ENCODE peak calls at places on chromosome 21, in eight cellular contexts. One of them, this sample, is unnamed.

GRCh38 chr21:26659181-26659580 is 86.1 kb upstream of the CYYR1 start:
- DNase-seq in left cardiac atrium: no peak
- DNase-seq in coronary artery: no peak
- DNase-seq in NCI-H1092: no peak
- DNase-seq in stimulated activated CD4-positive, alpha-beta T cell treated with anti-CD3 and anti-CD28 coated beads, Interleukin-2, amount 100 ng/mL, for 48 hours: no peak
- DNase-seq in endodermal cell: no peak
- DNase-seq in astrocyte of the hippocampus: no peak
- DNase-seq in NB4: peak
- DNase-seq in this sample: no peak

GRCh38 chr21:32525282-32525681 is 60.0 kb downstream of the TCP10L start:
- DNase-seq in left cardiac atrium: no peak
- DNase-seq in coronary artery: no peak
- DNase-seq in NCI-H1092: no peak
- DNase-seq in stimulated activated CD4-positive, alpha-beta T cell treated with anti-CD3 and anti-CD28 coated beads, Interleukin-2, amount 100 ng/mL, for 48 hours: no peak
- DNase-seq in endodermal cell: peak
- DNase-seq in astrocyte of the hippocampus: no peak
- DNase-seq in NB4: no peak
- DNase-seq in this sample: peak

GRCh38 chr21:31874817-31875216 is 2.0 kb downstream of the HUNK start:
- DNase-seq in left cardiac atrium: no peak
- DNase-seq in coronary artery: no peak
- DNase-seq in NCI-H1092: no peak
- DNase-seq in stimulated activated CD4-positive, alpha-beta T cell treated with anti-CD3 and anti-CD28 coated beads, Interleukin-2, amount 100 ng/mL, for 48 hours: no peak
- DNase-seq in endodermal cell: peak
- DNase-seq in astrocyte of the hippocampus: peak
- DNase-seq in NB4: no peak
- DNase-seq in this sample: peak

GRCh38 chr21:14864211-14865021 is 200.4 kb downstream of the NRIP1 start:
- DNase-seq in left cardiac atrium: peak
- DNase-seq in coronary artery: no peak
- DNase-seq in NCI-H1092: peak
- DNase-seq in stimulated activated CD4-positive, alpha-beta T cell treated with anti-CD3 and anti-CD28 coated beads, Interleukin-2, amount 100 ng/mL, for 48 hours: peak
- DNase-seq in endodermal cell: peak
- DNase-seq in astrocyte of the hippocampus: peak
- DNase-seq in NB4: peak
- DNase-seq in this sample: peak

GRCh38 chr21:33230518-33231324 is 983 bp downstream of the IFNAR2 start:
- DNase-seq in left cardiac atrium: peak
- DNase-seq in coronary artery: peak
- DNase-seq in NCI-H1092: peak
- DNase-seq in stimulated activated CD4-positive, alpha-beta T cell treated with anti-CD3 and anti-CD28 coated beads, Interleukin-2, amount 100 ng/mL, for 48 hours: no peak
- DNase-seq in endodermal cell: peak
- DNase-seq in astrocyte of the hippocampus: peak
- DNase-seq in NB4: peak
- DNase-seq in this sample: peak

GRCh38 chr21:33655591-33656221 is 13.4 kb downstream of the ITSN1 start:
- DNase-seq in left cardiac atrium: no peak
- DNase-seq in coronary artery: no peak
- DNase-seq in NCI-H1092: no peak
- DNase-seq in stimulated activated CD4-positive, alpha-beta T cell treated with anti-CD3 and anti-CD28 coated beads, Interleukin-2, amount 100 ng/mL, for 48 hours: no peak
- DNase-seq in endodermal cell: peak
- DNase-seq in astrocyte of the hippocampus: peak
- DNase-seq in NB4: no peak
- DNase-seq in this sample: peak

GRCh38 chr21:28805885-28806284 is 186.8 kb downstream of the LTN1 start:
- DNase-seq in left cardiac atrium: no peak
- DNase-seq in coronary artery: no peak
- DNase-seq in NCI-H1092: no peak
- DNase-seq in stimulated activated CD4-positive, alpha-beta T cell treated with anti-CD3 and anti-CD28 coated beads, Interleukin-2, amount 100 ng/mL, for 48 hours: no peak
- DNase-seq in endodermal cell: no peak
- DNase-seq in astrocyte of the hippocampus: peak
- DNase-seq in NB4: no peak
- DNase-seq in this sample: no peak

GRCh38 chr21:45872902-45873301 is 108.7 kb upstream of the COL6A1 start:
- DNase-seq in left cardiac atrium: peak
- DNase-seq in coronary artery: no peak
- DNase-seq in NCI-H1092: no peak
- DNase-seq in stimulated activated CD4-positive, alpha-beta T cell treated with anti-CD3 and anti-CD28 coated beads, Interleukin-2, amount 100 ng/mL, for 48 hours: no peak
- DNase-seq in endodermal cell: no peak
- DNase-seq in astrocyte of the hippocampus: no peak
- DNase-seq in NB4: no peak
- DNase-seq in this sample: no peak

GRCh38 chr21:36027352-36027751 is 33.0 kb downstream of the SETD4 start:
- DNase-seq in left cardiac atrium: no peak
- DNase-seq in coronary artery: no peak
- DNase-seq in NCI-H1092: no peak
- DNase-seq in stimulated activated CD4-positive, alpha-beta T cell treated with anti-CD3 and anti-CD28 coated beads, Interleukin-2, amount 100 ng/mL, for 48 hours: no peak
- DNase-seq in endodermal cell: no peak
- DNase-seq in astrocyte of the hippocampus: no peak
- DNase-seq in NB4: no peak
- DNase-seq in this sample: no peak

GRCh38 chr21:35838350-35838749 is 222.0 kb downstream of the SETD4 start:
- DNase-seq in left cardiac atrium: no peak
- DNase-seq in coronary artery: no peak
- DNase-seq in NCI-H1092: no peak
- DNase-seq in stimulated activated CD4-positive, alpha-beta T cell treated with anti-CD3 and anti-CD28 coated beads, Interleukin-2, amount 100 ng/mL, for 48 hours: no peak
- DNase-seq in endodermal cell: peak
- DNase-seq in astrocyte of the hippocampus: no peak
- DNase-seq in NB4: no peak
- DNase-seq in this sample: no peak

GRCh38 chr21:42526379-42526727 is 12.7 kb downstream of the SLC37A1 start:
- DNase-seq in left cardiac atrium: no peak
- DNase-seq in coronary artery: peak
- DNase-seq in NCI-H1092: peak
- DNase-seq in stimulated activated CD4-positive, alpha-beta T cell treated with anti-CD3 and anti-CD28 coated beads, Interleukin-2, amount 100 ng/mL, for 48 hours: no peak
- DNase-seq in endodermal cell: peak
- DNase-seq in astrocyte of the hippocampus: no peak
- DNase-seq in NB4: no peak
- DNase-seq in this sample: no peak

GRCh38 chr21:15278279-15278678 is 213.5 kb upstream of the NRIP1 start:
- DNase-seq in left cardiac atrium: no peak
- DNase-seq in coronary artery: no peak
- DNase-seq in NCI-H1092: no peak
- DNase-seq in stimulated activated CD4-positive, alpha-beta T cell treated with anti-CD3 and anti-CD28 coated beads, Interleukin-2, amount 100 ng/mL, for 48 hours: no peak
- DNase-seq in endodermal cell: no peak
- DNase-seq in astrocyte of the hippocampus: no peak
- DNase-seq in NB4: no peak
- DNase-seq in this sample: no peak

GRCh38 chr21:39105836-39106235 is 77.4 kb downstream of the PSMG1 start:
- DNase-seq in left cardiac atrium: no peak
- DNase-seq in coronary artery: peak
- DNase-seq in NCI-H1092: no peak
- DNase-seq in stimulated activated CD4-positive, alpha-beta T cell treated with anti-CD3 and anti-CD28 coated beads, Interleukin-2, amount 100 ng/mL, for 48 hours: no peak
- DNase-seq in endodermal cell: no peak
- DNase-seq in astrocyte of the hippocampus: no peak
- DNase-seq in NB4: no peak
- DNase-seq in this sample: no peak

GRCh38 chr21:41711416-41712023 is 55.3 kb downstream of the RIPK4 start:
- DNase-seq in left cardiac atrium: no peak
- DNase-seq in coronary artery: no peak
- DNase-seq in NCI-H1092: no peak
- DNase-seq in stimulated activated CD4-positive, alpha-beta T cell treated with anti-CD3 and anti-CD28 coated beads, Interleukin-2, amount 100 ng/mL, for 48 hours: no peak
- DNase-seq in endodermal cell: no peak
- DNase-seq in astrocyte of the hippocampus: no peak
- DNase-seq in NB4: no peak
- DNase-seq in this sample: no peak

GRCh38 chr21:17045214-17045835 is 467.5 kb upstream of the CXADR start:
- DNase-seq in left cardiac atrium: no peak
- DNase-seq in coronary artery: no peak
- DNase-seq in NCI-H1092: peak
- DNase-seq in stimulated activated CD4-positive, alpha-beta T cell treated with anti-CD3 and anti-CD28 coated beads, Interleukin-2, amount 100 ng/mL, for 48 hours: no peak
- DNase-seq in endodermal cell: no peak
- DNase-seq in astrocyte of the hippocampus: peak
- DNase-seq in NB4: peak
- DNase-seq in this sample: peak

GRCh38 chr21:38351961-38352521 is 95.2 kb downstream of the KCNJ15 start:
- DNase-seq in left cardiac atrium: no peak
- DNase-seq in coronary artery: no peak
- DNase-seq in NCI-H1092: peak
- DNase-seq in stimulated activated CD4-positive, alpha-beta T cell treated with anti-CD3 and anti-CD28 coated beads, Interleukin-2, amount 100 ng/mL, for 48 hours: no peak
- DNase-seq in endodermal cell: peak
- DNase-seq in astrocyte of the hippocampus: peak
- DNase-seq in NB4: no peak
- DNase-seq in this sample: peak

GRCh38 chr21:36330904-36331303 is 10.9 kb downstream of the MORC3 start:
- DNase-seq in left cardiac atrium: peak
- DNase-seq in coronary artery: no peak
- DNase-seq in NCI-H1092: peak
- DNase-seq in stimulated activated CD4-positive, alpha-beta T cell treated with anti-CD3 and anti-CD28 coated beads, Interleukin-2, amount 100 ng/mL, for 48 hours: peak
- DNase-seq in endodermal cell: peak
- DNase-seq in astrocyte of the hippocampus: peak
- DNase-seq in NB4: peak
- DNase-seq in this sample: peak

GRCh38 chr21:36913247-36914169 is 53.0 kb downstream of the HLCS start:
- DNase-seq in left cardiac atrium: no peak
- DNase-seq in coronary artery: no peak
- DNase-seq in NCI-H1092: no peak
- DNase-seq in stimulated activated CD4-positive, alpha-beta T cell treated with anti-CD3 and anti-CD28 coated beads, Interleukin-2, amount 100 ng/mL, for 48 hours: no peak
- DNase-seq in endodermal cell: no peak
- DNase-seq in astrocyte of the hippocampus: no peak
- DNase-seq in NB4: no peak
- DNase-seq in this sample: no peak

GRCh38 chr21:27366846-27367245 is 400.0 kb upstream of the ADAMTS5 start:
- DNase-seq in left cardiac atrium: no peak
- DNase-seq in coronary artery: no peak
- DNase-seq in NCI-H1092: no peak
- DNase-seq in stimulated activated CD4-positive, alpha-beta T cell treated with anti-CD3 and anti-CD28 coated beads, Interleukin-2, amount 100 ng/mL, for 48 hours: no peak
- DNase-seq in endodermal cell: no peak
- DNase-seq in astrocyte of the hippocampus: no peak
- DNase-seq in NB4: no peak
- DNase-seq in this sample: no peak

GRCh38 chr21:42525228-42525604 is 11.6 kb downstream of the SLC37A1 start:
- DNase-seq in left cardiac atrium: no peak
- DNase-seq in coronary artery: peak
- DNase-seq in NCI-H1092: no peak
- DNase-seq in stimulated activated CD4-positive, alpha-beta T cell treated with anti-CD3 and anti-CD28 coated beads, Interleukin-2, amount 100 ng/mL, for 48 hours: no peak
- DNase-seq in endodermal cell: no peak
- DNase-seq in astrocyte of the hippocampus: peak
- DNase-seq in NB4: no peak
- DNase-seq in this sample: peak

GRCh38 chr21:30552782-30553181 is 8.3 kb downstream of the KRTAP19-7 start:
- DNase-seq in left cardiac atrium: no peak
- DNase-seq in coronary artery: no peak
- DNase-seq in NCI-H1092: no peak
- DNase-seq in stimulated activated CD4-positive, alpha-beta T cell treated with anti-CD3 and anti-CD28 coated beads, Interleukin-2, amount 100 ng/mL, for 48 hours: no peak
- DNase-seq in endodermal cell: no peak
- DNase-seq in astrocyte of the hippocampus: no peak
- DNase-seq in NB4: no peak
- DNase-seq in this sample: no peak

GRCh38 chr21:26982767-26983166 is 15.9 kb upstream of the ADAMTS5 start:
- DNase-seq in left cardiac atrium: no peak
- DNase-seq in coronary artery: no peak
- DNase-seq in NCI-H1092: no peak
- DNase-seq in stimulated activated CD4-positive, alpha-beta T cell treated with anti-CD3 and anti-CD28 coated beads, Interleukin-2, amount 100 ng/mL, for 48 hours: no peak
- DNase-seq in endodermal cell: no peak
- DNase-seq in astrocyte of the hippocampus: peak
- DNase-seq in NB4: no peak
- DNase-seq in this sample: peak

GRCh38 chr21:31520506-31521163 is 138.9 kb upstream of the SOD1 start:
- DNase-seq in left cardiac atrium: no peak
- DNase-seq in coronary artery: no peak
- DNase-seq in NCI-H1092: peak
- DNase-seq in stimulated activated CD4-positive, alpha-beta T cell treated with anti-CD3 and anti-CD28 coated beads, Interleukin-2, amount 100 ng/mL, for 48 hours: no peak
- DNase-seq in endodermal cell: no peak
- DNase-seq in astrocyte of the hippocampus: peak
- DNase-seq in NB4: no peak
- DNase-seq in this sample: no peak

GRCh38 chr21:44293551-44294231 is 6.2 kb upstream of the PFKL start:
- DNase-seq in left cardiac atrium: peak
- DNase-seq in coronary artery: no peak
- DNase-seq in NCI-H1092: no peak
- DNase-seq in stimulated activated CD4-positive, alpha-beta T cell treated with anti-CD3 and anti-CD28 coated beads, Interleukin-2, amount 100 ng/mL, for 48 hours: no peak
- DNase-seq in endodermal cell: no peak
- DNase-seq in astrocyte of the hippocampus: no peak
- DNase-seq in NB4: no peak
- DNase-seq in this sample: no peak

GRCh38 chr21:42609806-42610205 is 43.6 kb upstream of the PDE9A start:
- DNase-seq in left cardiac atrium: no peak
- DNase-seq in coronary artery: no peak
- DNase-seq in NCI-H1092: no peak
- DNase-seq in stimulated activated CD4-positive, alpha-beta T cell treated with anti-CD3 and anti-CD28 coated beads, Interleukin-2, amount 100 ng/mL, for 48 hours: peak
- DNase-seq in endodermal cell: no peak
- DNase-seq in astrocyte of the hippocampus: no peak
- DNase-seq in NB4: peak
- DNase-seq in this sample: no peak

GRCh38 chr21:44761011-44761729 is 40.5 kb downstream of the UBE2G2 start:
- DNase-seq in left cardiac atrium: no peak
- DNase-seq in coronary artery: peak
- DNase-seq in NCI-H1092: no peak
- DNase-seq in stimulated activated CD4-positive, alpha-beta T cell treated with anti-CD3 and anti-CD28 coated beads, Interleukin-2, amount 100 ng/mL, for 48 hours: peak
- DNase-seq in endodermal cell: peak
- DNase-seq in astrocyte of the hippocampus: no peak
- DNase-seq in NB4: no peak
- DNase-seq in this sample: peak

GRCh38 chr21:41449613-41450012 is 23.6 kb downstream of the MX1 start:
- DNase-seq in left cardiac atrium: no peak
- DNase-seq in coronary artery: no peak
- DNase-seq in NCI-H1092: no peak
- DNase-seq in stimulated activated CD4-positive, alpha-beta T cell treated with anti-CD3 and anti-CD28 coated beads, Interleukin-2, amount 100 ng/mL, for 48 hours: no peak
- DNase-seq in endodermal cell: no peak
- DNase-seq in astrocyte of the hippocampus: no peak
- DNase-seq in NB4: no peak
- DNase-seq in this sample: no peak

GRCh38 chr21:22791986-22792560 is 1793.9 kb downstream of the NCAM2 start:
- DNase-seq in left cardiac atrium: no peak
- DNase-seq in coronary artery: no peak
- DNase-seq in NCI-H1092: peak
- DNase-seq in stimulated activated CD4-positive, alpha-beta T cell treated with anti-CD3 and anti-CD28 coated beads, Interleukin-2, amount 100 ng/mL, for 48 hours: peak
- DNase-seq in endodermal cell: peak
- DNase-seq in astrocyte of the hippocampus: peak
- DNase-seq in NB4: peak
- DNase-seq in this sample: peak

GRCh38 chr21:45192332-45192731 is 95.4 kb downstream of the POFUT2 start:
- DNase-seq in left cardiac atrium: no peak
- DNase-seq in coronary artery: no peak
- DNase-seq in NCI-H1092: no peak
- DNase-seq in stimulated activated CD4-positive, alpha-beta T cell treated with anti-CD3 and anti-CD28 coated beads, Interleukin-2, amount 100 ng/mL, for 48 hours: no peak
- DNase-seq in endodermal cell: peak
- DNase-seq in astrocyte of the hippocampus: no peak
- DNase-seq in NB4: no peak
- DNase-seq in this sample: peak

GRCh38 chr21:27570306-27570868 is 603.5 kb upstream of the ADAMTS5 start:
- DNase-seq in left cardiac atrium: peak
- DNase-seq in coronary artery: peak
- DNase-seq in NCI-H1092: no peak
- DNase-seq in stimulated activated CD4-positive, alpha-beta T cell treated with anti-CD3 and anti-CD28 coated beads, Interleukin-2, amount 100 ng/mL, for 48 hours: no peak
- DNase-seq in endodermal cell: no peak
- DNase-seq in astrocyte of the hippocampus: peak
- DNase-seq in NB4: no peak
- DNase-seq in this sample: no peak

GRCh38 chr21:42837421-42838211 is 41.7 kb downstream of the WDR4 start:
- DNase-seq in left cardiac atrium: no peak
- DNase-seq in coronary artery: peak
- DNase-seq in NCI-H1092: no peak
- DNase-seq in stimulated activated CD4-positive, alpha-beta T cell treated with anti-CD3 and anti-CD28 coated beads, Interleukin-2, amount 100 ng/mL, for 48 hours: no peak
- DNase-seq in endodermal cell: peak
- DNase-seq in astrocyte of the hippocampus: no peak
- DNase-seq in NB4: no peak
- DNase-seq in this sample: peak

GRCh38 chr21:25700741-25701140 is 34.0 kb downstream of the ATP5PF start:
- DNase-seq in left cardiac atrium: no peak
- DNase-seq in coronary artery: no peak
- DNase-seq in NCI-H1092: no peak
- DNase-seq in stimulated activated CD4-positive, alpha-beta T cell treated with anti-CD3 and anti-CD28 coated beads, Interleukin-2, amount 100 ng/mL, for 48 hours: no peak
- DNase-seq in endodermal cell: no peak
- DNase-seq in astrocyte of the hippocampus: no peak
- DNase-seq in NB4: no peak
- DNase-seq in this sample: no peak

GRCh38 chr21:44753357-44753756 is 42.0 kb upstream of the TSPEAR start:
- DNase-seq in left cardiac atrium: no peak
- DNase-seq in coronary artery: no peak
- DNase-seq in NCI-H1092: no peak
- DNase-seq in stimulated activated CD4-positive, alpha-beta T cell treated with anti-CD3 and anti-CD28 coated beads, Interleukin-2, amount 100 ng/mL, for 48 hours: no peak
- DNase-seq in endodermal cell: peak
- DNase-seq in astrocyte of the hippocampus: no peak
- DNase-seq in NB4: no peak
- DNase-seq in this sample: no peak

GRCh38 chr21:32181415-32181814 is 97.4 kb downstream of the MIS18A start:
- DNase-seq in left cardiac atrium: peak
- DNase-seq in coronary artery: no peak
- DNase-seq in NCI-H1092: no peak
- DNase-seq in stimulated activated CD4-positive, alpha-beta T cell treated with anti-CD3 and anti-CD28 coated beads, Interleukin-2, amount 100 ng/mL, for 48 hours: no peak
- DNase-seq in endodermal cell: no peak
- DNase-seq in astrocyte of the hippocampus: no peak
- DNase-seq in NB4: no peak
- DNase-seq in this sample: no peak